ENCODE peak calls at places on chromosomes 6 and 20, in four cellular contexts. U is psoas muscle, W is iris pigment epithelial cell, I is AG09319. L is an unnamed sample.

GRCh38 chr6:148835920-148836441 is 89.2 kb downstream of the UST start:
- DNase-seq in U (no peak), W (peak), I (peak), L (peak)

GRCh38 chr6:140225587-140226438 is 851.4 kb upstream of the CITED2 start:
- DNase-seq in U (no peak), W (peak), I (no peak), L (peak)

GRCh38 chr20:38805502-38805957 is at the start of gene PPP1R16B:
- DNase-seq in U (peak), W (no peak), I (no peak), L (no peak)

GRCh38 chr6:35220711-35221110 is 7.0 kb downstream of the SCUBE3 start:
- DNase-seq in U (no peak), W (no peak), I (no peak), L (no peak)

GRCh38 chr6:168433898-168434297 is 7.1 kb upstream of the SMOC2 start:
- DNase-seq in U (no peak), W (no peak), I (no peak), L (no peak)

GRCh38 chr6:124535746-124536145 is 426.5 kb upstream of the RNF217 start:
- DNase-seq in U (no peak), W (peak), I (no peak), L (no peak)

GRCh38 chr6:48272518-48272917 is 161.5 kb upstream of the PTCHD4 start:
- DNase-seq in U (no peak), W (no peak), I (no peak), L (no peak)

GRCh38 chr6:131368077-131368911 is 204.7 kb upstream of the ARG1 start:
- DNase-seq in U (peak), W (peak), I (peak), L (no peak)

GRCh38 chr6:51855310-51856082 is 231.9 kb downstream of the PKHD1 start:
- DNase-seq in U (no peak), W (peak), I (peak), L (peak)

GRCh38 chr6:69994251-69994650 is 127.9 kb downstream of the COL19A1 start:
- DNase-seq in U (no peak), W (no peak), I (no peak), L (no peak)

GRCh38 chr20:46978871-46979536 is 84.4 kb downstream of the EYA2 start:
- DNase-seq in U (no peak), W (no peak), I (no peak), L (no peak)

GRCh38 chr6:89184344-89184743 is 32.8 kb downstream of the GABRR1 start:
- DNase-seq in U (peak), W (no peak), I (no peak), L (no peak)

GRCh38 chr6:113458368-113459010 is 398.7 kb upstream of the MARCKS start:
- DNase-seq in U (no peak), W (peak), I (no peak), L (peak)

GRCh38 chr6:89539779-89540178 is 98.8 kb downstream of the LYRM2 start:
- DNase-seq in U (no peak), W (no peak), I (no peak), L (no peak)

GRCh38 chr6:95176322-95176721 is 401.0 kb upstream of the MANEA start:
- DNase-seq in U (no peak), W (peak), I (no peak), L (no peak)

GRCh38 chr6:143845033-143845432 is 1.9 kb downstream of the LTV1 start:
- DNase-seq in U (no peak), W (no peak), I (no peak), L (no peak)

GRCh38 chr6:84908304-84908904 is 144.0 kb upstream of the TBX18 start:
- DNase-seq in U (no peak), W (no peak), I (no peak), L (no peak)

GRCh38 chr6:165991341-165991740 is 176.3 kb downstream of the TBXT start:
- DNase-seq in U (no peak), W (no peak), I (no peak), L (no peak)

GRCh38 chr6:6700421-6700820 is 111.9 kb downstream of the LY86 start:
- DNase-seq in U (no peak), W (no peak), I (no peak), L (no peak)

GRCh38 chr20:8074931-8075330 is 55.4 kb upstream of the TMX4 start:
- DNase-seq in U (no peak), W (peak), I (no peak), L (no peak)

GRCh38 chr6:15870354-15871043 is 207.7 kb upstream of the DTNBP1 start:
- DNase-seq in U (no peak), W (peak), I (no peak), L (no peak)

GRCh38 chr20:45959956-45960630 is 11.9 kb downstream of the ZNF335 start:
- DNase-seq in U (peak), W (no peak), I (no peak), L (no peak)

GRCh38 chr6:100999034-100999597 is 118.0 kb upstream of the ASCC3 start:
- DNase-seq in U (no peak), W (no peak), I (no peak), L (no peak)

GRCh38 chr20:40046703-40047102 is 642.3 kb downstream of the MAFB start:
- DNase-seq in U (no peak), W (no peak), I (no peak), L (no peak)

GRCh38 chr20:51525241-51526104 is 17.0 kb downstream of the NFATC2 start:
- DNase-seq in U (no peak), W (no peak), I (no peak), L (no peak)

GRCh38 chr6:14310955-14311354 is 193.4 kb downstream of the CD83 start:
- DNase-seq in U (no peak), W (no peak), I (no peak), L (no peak)

GRCh38 chr6:116291701-116292396 is 12.1 kb upstream of the TSPYL1 start:
- DNase-seq in U (no peak), W (peak), I (no peak), L (no peak)

GRCh38 chr20:4897600-4897999 is 103.7 kb downstream of the SLC23A2 start:
- DNase-seq in U (no peak), W (no peak), I (no peak), L (no peak)

GRCh38 chr6:169969372-169970099 is 218.1 kb downstream of the ERMARD start:
- DNase-seq in U (no peak), W (no peak), I (no peak), L (no peak)

GRCh38 chr6:73566954-73567591 is 46.2 kb upstream of the EEF1A1 start:
- DNase-seq in U (peak), W (peak), I (no peak), L (peak)

GRCh38 chr6:143375022-143375585 is 75.4 kb downstream of the ADAT2 start:
- DNase-seq in U (no peak), W (no peak), I (no peak), L (no peak)

GRCh38 chr6:1312444-1313363 is 806 bp downstream of the FOXQ1 start:
- DNase-seq in U (no peak), W (peak), I (no peak), L (no peak)

GRCh38 chr6:3139090-3139903 is 18.0 kb downstream of the TUBB2A start:
- DNase-seq in U (peak), W (peak), I (no peak), L (peak)

GRCh38 chr20:19890358-19891117 is 126.6 kb upstream of the NAA20 start:
- DNase-seq in U (no peak), W (no peak), I (no peak), L (no peak)

GRCh38 chr6:118317581-118318563 is 230.2 kb upstream of the PLN start:
- DNase-seq in U (no peak), W (peak), I (peak), L (peak)

GRCh38 chr20:9147553-9148024 is 78.7 kb downstream of the PLCB4 start:
- DNase-seq in U (no peak), W (peak), I (no peak), L (peak)

GRCh38 chr6:139955366-139956155 is 581.1 kb upstream of the CITED2 start:
- DNase-seq in U (no peak), W (no peak), I (no peak), L (no peak)

GRCh38 chr20:56245761-56246160 is 2.8 kb upstream of the MC3R start:
- DNase-seq in U (no peak), W (no peak), I (no peak), L (no peak)

GRCh38 chr6:90835584-90836212 is 248.8 kb upstream of the MAP3K7 start:
- DNase-seq in U (no peak), W (no peak), I (no peak), L (no peak)